ENCODE peak calls at places on chromosomes 4 and X, in nine cellular contexts. One of them, this sample, is unnamed.
A peak's percentile ranks its signal among the peaks of the same experiment; 100 is the strongest.

GRCh38 chr4:2256781-2257191 is 5.1 kb downstream of the MXD4 start:
- DNase-seq in suprapubic skin: peak; percentile 69
- DNase-seq in upper lobe of left lung: peak; percentile 60
- DNase-seq in GM12891: peak; percentile 5
- DNase-seq in breast epithelium: peak; percentile 52
- DNase-seq in HCT116: no peak
- DNase-seq in HepG2: no peak
- DNase-seq in spleen: peak; percentile 88
- DNase-seq in sigmoid colon: peak; percentile 81
- DNase-seq in this sample: no peak

GRCh38 chr4:109658871-109659410 is 44.3 kb downstream of the CASP6 start:
- DNase-seq in sigmoid colon: no peak
- DNase-seq in spleen: no peak
- DNase-seq in breast epithelium: no peak
- DNase-seq in HCT116: no peak
- DNase-seq in upper lobe of left lung: no peak
- DNase-seq in GM12891: no peak
- DNase-seq in HepG2: no peak
- DNase-seq in suprapubic skin: no peak
- DNase-seq in this sample: no peak

GRCh38 chr4:73661646-73662119 is 41.4 kb upstream of the RASSF6 start:
- DNase-seq in sigmoid colon: no peak
- DNase-seq in GM12891: no peak
- DNase-seq in suprapubic skin: no peak
- DNase-seq in upper lobe of left lung: no peak
- DNase-seq in breast epithelium: no peak
- DNase-seq in spleen: no peak
- DNase-seq in HCT116: no peak
- DNase-seq in HepG2: no peak
- DNase-seq in this sample: no peak

GRCh38 chr4:85416094-85416493 is 58.9 kb upstream of the ARHGAP24 start:
- DNase-seq in breast epithelium: no peak
- DNase-seq in GM12891: no peak
- DNase-seq in suprapubic skin: no peak
- DNase-seq in spleen: no peak
- DNase-seq in sigmoid colon: no peak
- DNase-seq in HCT116: no peak
- DNase-seq in upper lobe of left lung: no peak
- DNase-seq in HepG2: no peak
- DNase-seq in this sample: no peak

GRCh38 chr4:7978489-7978888 is 38.8 kb upstream of the AFAP1 start:
- DNase-seq in breast epithelium: peak; percentile 87
- DNase-seq in spleen: no peak
- DNase-seq in HCT116: peak; percentile 47
- DNase-seq in sigmoid colon: no peak
- DNase-seq in suprapubic skin: no peak
- DNase-seq in upper lobe of left lung: peak; percentile 78
- DNase-seq in HepG2: no peak
- DNase-seq in GM12891: no peak
- DNase-seq in this sample: no peak

GRCh38 chr4:183195534-183195933 is 96.5 kb downstream of the WWC2 start:
- DNase-seq in GM12891: no peak
- DNase-seq in upper lobe of left lung: no peak
- DNase-seq in breast epithelium: no peak
- DNase-seq in spleen: no peak
- DNase-seq in suprapubic skin: no peak
- DNase-seq in HepG2: no peak
- DNase-seq in HCT116: no peak
- DNase-seq in sigmoid colon: no peak
- DNase-seq in this sample: no peak

GRCh38 chrX:100979881-100980607 is 10.5 kb downstream of the ARL13A start:
- DNase-seq in HCT116: no peak
- DNase-seq in breast epithelium: no peak
- DNase-seq in GM12891: no peak
- DNase-seq in spleen: no peak
- DNase-seq in sigmoid colon: no peak
- DNase-seq in HepG2: peak; percentile 24
- DNase-seq in upper lobe of left lung: peak; percentile 26
- DNase-seq in suprapubic skin: no peak
- DNase-seq in this sample: no peak

GRCh38 chr4:176191974-176192373 is 3.4 kb downstream of the SPATA4 start:
- DNase-seq in upper lobe of left lung: no peak
- DNase-seq in sigmoid colon: no peak
- DNase-seq in spleen: no peak
- DNase-seq in HepG2: no peak
- DNase-seq in breast epithelium: no peak
- DNase-seq in HCT116: no peak
- DNase-seq in suprapubic skin: no peak
- DNase-seq in GM12891: no peak
- DNase-seq in this sample: no peak

GRCh38 chr4:177528620-177529019 is 86.4 kb upstream of the AGA start:
- DNase-seq in HCT116: no peak
- DNase-seq in sigmoid colon: no peak
- DNase-seq in upper lobe of left lung: no peak
- DNase-seq in spleen: no peak
- DNase-seq in suprapubic skin: no peak
- DNase-seq in HepG2: no peak
- DNase-seq in GM12891: no peak
- DNase-seq in breast epithelium: no peak
- DNase-seq in this sample: no peak

GRCh38 chrX:99184153-99184552 is 1225.9 kb downstream of the PCDH19 start:
- DNase-seq in GM12891: no peak
- DNase-seq in HepG2: peak; percentile 24
- DNase-seq in suprapubic skin: no peak
- DNase-seq in breast epithelium: no peak
- DNase-seq in sigmoid colon: no peak
- DNase-seq in upper lobe of left lung: peak; percentile 49
- DNase-seq in spleen: no peak
- DNase-seq in HCT116: no peak
- DNase-seq in this sample: no peak

GRCh38 chr4:77372375-77372774 is 215.4 kb downstream of the CCNG2 start:
- DNase-seq in HepG2: no peak
- DNase-seq in HCT116: no peak
- DNase-seq in upper lobe of left lung: no peak
- DNase-seq in breast epithelium: no peak
- DNase-seq in spleen: no peak
- DNase-seq in suprapubic skin: no peak
- DNase-seq in GM12891: no peak
- DNase-seq in sigmoid colon: no peak
- DNase-seq in this sample: no peak

DNA sequence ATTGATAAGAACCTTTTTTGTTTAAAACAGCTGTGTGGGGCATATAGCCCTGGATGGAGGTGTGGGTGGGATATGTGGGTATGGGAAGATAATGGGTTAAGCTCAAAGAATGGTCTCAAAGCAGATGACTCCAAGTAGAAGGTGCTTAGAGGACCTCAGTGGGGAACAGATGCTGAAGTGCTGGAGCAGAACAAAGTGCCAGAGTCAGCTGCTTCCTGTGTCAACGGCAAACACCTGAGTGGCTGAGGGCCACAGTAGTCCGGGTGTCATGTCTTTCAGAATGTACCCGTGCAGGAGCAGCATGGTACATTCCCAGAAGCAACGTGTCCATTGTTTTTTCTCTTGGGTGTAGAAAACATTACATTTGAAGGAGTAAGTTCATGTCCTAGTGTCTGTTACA is 210.6 kb downstream of the CCNG2 start:
- DNase-seq in HCT116: no peak
- DNase-seq in GM12891: no peak
- DNase-seq in spleen: no peak
- DNase-seq in suprapubic skin: no peak
- DNase-seq in breast epithelium: no peak
- DNase-seq in HepG2: no peak
- DNase-seq in sigmoid colon: no peak
- DNase-seq in upper lobe of left lung: no peak
- DNase-seq in this sample: no peak
- TF ChIP-seq POLR2AphosphoS5 in HCT116: no peak
- TF ChIP-seq POLR2AphosphoS5 in GM12891: no peak
- TF ChIP-seq POLR2AphosphoS5 in spleen: no peak
- TF ChIP-seq POLR2AphosphoS5 in suprapubic skin: no peak
- TF ChIP-seq POLR2AphosphoS5 in breast epithelium: no peak
- TF ChIP-seq POLR2AphosphoS5 in HepG2: no peak
- TF ChIP-seq POLR2AphosphoS5 in sigmoid colon: no peak
- TF ChIP-seq POLR2AphosphoS5 in upper lobe of left lung: no peak
- TF ChIP-seq POLR2AphosphoS5 in this sample: no peak

DNA sequence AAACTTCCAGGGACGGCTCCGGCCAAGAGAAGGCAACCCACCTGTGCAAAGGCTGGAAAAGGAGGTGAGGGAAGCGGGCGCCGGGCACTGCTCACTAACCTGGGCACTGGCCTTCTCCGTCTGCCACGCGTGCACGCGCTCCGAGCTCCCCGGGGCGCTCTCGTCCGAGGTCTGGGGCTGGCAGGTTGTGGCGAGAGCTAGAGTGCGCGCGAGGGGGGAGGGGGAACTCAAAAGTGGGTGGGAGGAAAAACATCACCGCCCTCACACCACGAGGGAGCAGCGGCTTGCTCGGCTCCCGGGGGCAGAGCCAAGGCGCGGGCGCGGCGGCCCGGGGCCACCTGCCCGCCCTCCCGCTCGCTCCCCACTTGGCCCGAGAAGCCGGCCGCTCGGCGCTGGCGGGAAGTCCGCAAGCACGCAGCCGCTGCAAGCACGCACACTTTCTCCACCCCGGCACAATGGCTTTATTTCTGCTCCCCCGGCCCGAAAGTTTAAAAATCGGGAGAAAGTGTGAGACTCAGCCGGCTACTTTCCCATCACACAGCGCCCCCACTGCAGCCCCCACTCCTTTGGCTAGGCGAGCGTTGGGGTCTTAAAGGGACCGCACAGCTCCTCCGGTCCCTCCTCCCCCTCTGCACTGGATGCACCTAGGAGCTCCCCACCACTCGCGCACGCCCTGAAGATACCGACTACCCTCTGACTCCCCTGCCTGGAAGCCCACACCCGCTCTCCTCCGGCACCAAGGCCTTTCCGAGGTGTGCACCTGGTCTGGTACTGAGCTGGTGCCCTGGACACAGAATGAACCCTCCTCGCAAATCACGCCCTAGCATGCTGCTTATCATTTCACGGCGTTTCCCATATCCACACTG is at the start of gene CHRDL1:
- DNase-seq in sigmoid colon: peak; percentile 88
- DNase-seq in breast epithelium: no peak
- DNase-seq in suprapubic skin: peak; percentile 70
- DNase-seq in spleen: no peak
- DNase-seq in HepG2: no peak
- DNase-seq in upper lobe of left lung: peak; percentile 22
- DNase-seq in GM12891: no peak
- DNase-seq in HCT116: no peak
- DNase-seq in this sample: no peak
- TF ChIP-seq POLR2AphosphoS5 in sigmoid colon: peak; percentile 62
- TF ChIP-seq POLR2AphosphoS5 in breast epithelium: no peak
- TF ChIP-seq POLR2AphosphoS5 in suprapubic skin: no peak
- TF ChIP-seq POLR2AphosphoS5 in spleen: no peak
- TF ChIP-seq POLR2AphosphoS5 in HepG2: no peak
- TF ChIP-seq POLR2AphosphoS5 in upper lobe of left lung: no peak
- TF ChIP-seq POLR2AphosphoS5 in GM12891: no peak
- TF ChIP-seq POLR2AphosphoS5 in HCT116: no peak
- TF ChIP-seq POLR2AphosphoS5 in this sample: peak; percentile 21

GRCh38 chr4:143286733-143287570 is 49.7 kb upstream of the GAB1 start:
- DNase-seq in upper lobe of left lung: no peak
- DNase-seq in HCT116: no peak
- DNase-seq in GM12891: no peak
- DNase-seq in sigmoid colon: no peak
- DNase-seq in HepG2: no peak
- DNase-seq in breast epithelium: no peak
- DNase-seq in spleen: no peak
- DNase-seq in suprapubic skin: no peak
- DNase-seq in this sample: no peak

GRCh38 chr4:143289370-143289769 is 47.3 kb upstream of the GAB1 start:
- DNase-seq in spleen: no peak
- DNase-seq in upper lobe of left lung: no peak
- DNase-seq in HCT116: no peak
- DNase-seq in HepG2: no peak
- DNase-seq in GM12891: no peak
- DNase-seq in sigmoid colon: no peak
- DNase-seq in suprapubic skin: no peak
- DNase-seq in breast epithelium: no peak
- DNase-seq in this sample: no peak

GRCh38 chr4:143287571-143287923 is 49.1 kb upstream of the GAB1 start:
- DNase-seq in HepG2: no peak
- DNase-seq in suprapubic skin: no peak
- DNase-seq in upper lobe of left lung: no peak
- DNase-seq in spleen: no peak
- DNase-seq in breast epithelium: no peak
- DNase-seq in sigmoid colon: no peak
- DNase-seq in HCT116: no peak
- DNase-seq in GM12891: no peak
- DNase-seq in this sample: no peak

GRCh38 chr4:143282170-143282760 is 54.4 kb upstream of the GAB1 start:
- DNase-seq in sigmoid colon: no peak
- DNase-seq in breast epithelium: no peak
- DNase-seq in HepG2: no peak
- DNase-seq in HCT116: no peak
- DNase-seq in spleen: no peak
- DNase-seq in GM12891: no peak
- DNase-seq in upper lobe of left lung: no peak
- DNase-seq in suprapubic skin: no peak
- DNase-seq in this sample: no peak

DNA sequence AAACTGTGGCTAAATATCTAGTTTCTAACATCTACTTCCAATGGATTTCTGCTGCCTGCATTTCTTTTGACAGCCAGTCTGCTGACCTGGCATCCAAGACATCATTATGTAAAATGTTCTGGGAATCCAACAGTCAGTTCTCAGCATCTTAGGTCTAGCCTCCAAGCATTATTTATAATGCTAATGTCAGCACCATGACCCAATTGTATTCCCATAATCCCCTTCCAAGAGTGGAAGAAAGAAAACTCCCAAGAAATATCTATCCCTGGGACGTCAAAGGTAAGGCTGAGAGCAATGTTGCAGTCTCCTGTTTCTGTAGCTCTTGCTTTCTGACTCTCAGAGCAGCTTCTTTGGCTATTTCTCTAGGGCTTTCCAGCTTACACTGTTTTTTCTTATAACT is 50.6 kb upstream of the GAB1 start:
- DNase-seq in spleen: no peak
- DNase-seq in suprapubic skin: no peak
- DNase-seq in breast epithelium: no peak
- DNase-seq in GM12891: no peak
- DNase-seq in upper lobe of left lung: no peak
- DNase-seq in HCT116: no peak
- DNase-seq in sigmoid colon: no peak
- DNase-seq in HepG2: no peak
- DNase-seq in this sample: no peak
- TF ChIP-seq POLR2AphosphoS5 in spleen: no peak
- TF ChIP-seq POLR2AphosphoS5 in suprapubic skin: no peak
- TF ChIP-seq POLR2AphosphoS5 in breast epithelium: no peak
- TF ChIP-seq POLR2AphosphoS5 in GM12891: no peak
- TF ChIP-seq POLR2AphosphoS5 in upper lobe of left lung: no peak
- TF ChIP-seq POLR2AphosphoS5 in HCT116: no peak
- TF ChIP-seq POLR2AphosphoS5 in sigmoid colon: no peak
- TF ChIP-seq POLR2AphosphoS5 in HepG2: no peak
- TF ChIP-seq POLR2AphosphoS5 in this sample: no peak

DNA sequence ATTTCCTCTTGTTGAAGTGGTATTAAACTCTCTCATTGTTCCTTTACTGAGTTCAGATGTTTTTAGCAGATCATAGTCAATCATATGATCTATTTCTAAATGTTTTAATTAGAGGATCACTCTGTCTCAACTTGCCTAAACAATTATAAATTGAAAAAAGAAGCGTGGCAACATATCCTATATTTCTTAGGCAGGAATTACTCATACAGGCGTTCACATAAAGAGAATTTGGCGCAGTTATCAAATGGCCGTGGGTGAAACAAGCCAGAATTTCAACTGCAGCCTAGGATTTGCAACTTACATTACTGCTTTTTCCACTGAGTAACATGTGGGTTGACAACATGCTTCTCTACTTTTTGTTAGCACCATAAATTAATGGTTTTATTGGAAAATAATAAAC is 141.3 kb downstream of the CPE start:
- DNase-seq in upper lobe of left lung: no peak
- DNase-seq in suprapubic skin: no peak
- DNase-seq in spleen: no peak
- DNase-seq in GM12891: no peak
- DNase-seq in HCT116: no peak
- DNase-seq in breast epithelium: no peak
- DNase-seq in HepG2: no peak
- DNase-seq in sigmoid colon: no peak
- DNase-seq in this sample: no peak
- TF ChIP-seq POLR2AphosphoS5 in upper lobe of left lung: no peak
- TF ChIP-seq POLR2AphosphoS5 in suprapubic skin: no peak
- TF ChIP-seq POLR2AphosphoS5 in spleen: no peak
- TF ChIP-seq POLR2AphosphoS5 in GM12891: no peak
- TF ChIP-seq POLR2AphosphoS5 in HCT116: no peak
- TF ChIP-seq POLR2AphosphoS5 in breast epithelium: no peak
- TF ChIP-seq POLR2AphosphoS5 in HepG2: no peak
- TF ChIP-seq POLR2AphosphoS5 in sigmoid colon: no peak
- TF ChIP-seq POLR2AphosphoS5 in this sample: peak; percentile 40

This sample was measured in vagina.